ENCODE peak calls at places on chromosomes 6 and 20, in four cellular contexts. C, D, V and O are unnamed samples.

GRCh38 chr20:20205141-20205861 is 153.0 kb downstream of the CFAP61 start:
- DNase-seq in V (no peak), D (no peak), C (no peak), O (no peak)

GRCh38 chr6:21593927-21594421 is 423 bp downstream of the SOX4 start:
- DNase-seq in D (peak; percentile 33), C (peak; percentile 77), V (peak; percentile 34), O (peak; percentile 51)

GRCh38 chr6:40999498-41000070 is 39.4 kb downstream of the UNC5CL start:
- DNase-seq in C (peak; percentile 31), V (peak; percentile 69), D (peak; percentile 46), O (peak; percentile 32)

GRCh38 chr6:3504354-3504753 is 47.5 kb upstream of the SLC22A23 start:
- DNase-seq in C (no peak), V (no peak), D (no peak), O (no peak)

GRCh38 chr20:36538026-36538764 is 3.1 kb upstream of the MYL9 start:
- DNase-seq in D (no peak), V (no peak), C (peak; percentile 75), O (peak; percentile 65)

GRCh38 chr6:1986454-1987243 is 258.8 kb downstream of the GMDS start:
- DNase-seq in V (no peak), C (peak; percentile 31), D (no peak), O (peak; percentile 53)

GRCh38 chr6:148307400-148307799 is 35.2 kb upstream of the SASH1 start:
- DNase-seq in C (no peak), D (no peak), V (no peak), O (no peak)

GRCh38 chr6:152973916-152974315 is 8.9 kb downstream of the FBXO5 start:
- DNase-seq in D (no peak), V (no peak), C (no peak), O (no peak)

GRCh38 chr20:63500902-63501817 is 2.3 kb upstream of the EEF1A2 start:
- DNase-seq in D (no peak), C (no peak), V (no peak), O (no peak)

GRCh38 chr6:147693185-147693584 is 184.7 kb downstream of the SAMD5 start:
- DNase-seq in V (no peak), D (no peak), C (no peak), O (no peak)

GRCh38 chr6:170090561-170090960 is 200.3 kb downstream of the DLL1 start:
- DNase-seq in C (no peak), V (no peak), D (no peak), O (no peak)

GRCh38 chr6:165562421-165563090 is 100.5 kb downstream of the PDE10A start:
- DNase-seq in C (no peak), V (no peak), D (no peak), O (no peak)

GRCh38 chr6:118298476-118298875 is 249.6 kb upstream of the PLN start:
- DNase-seq in D (no peak), C (no peak), V (no peak), O (peak; percentile 15)

GRCh38 chr6:971981-972640 is 279.2 kb upstream of the EXOC2 start:
- DNase-seq in V (no peak), D (no peak), C (peak; percentile 6), O (peak; percentile 67)

GRCh38 chr6:116446399-116446798 is 14.8 kb upstream of the CALHM6 start:
- DNase-seq in C (no peak), D (no peak), V (no peak), O (no peak)

GRCh38 chr6:137495652-137496391 is 1.6 kb upstream of the OLIG3 start:
- DNase-seq in V (no peak), D (no peak), C (no peak), O (no peak)

GRCh38 chr6:166410426-166410935 is 27.7 kb upstream of the MPC1 start:
- DNase-seq in D (no peak), C (no peak), V (no peak), O (no peak)

GRCh38 chr20:21105429-21106170 is 558 bp downstream of the LINC00237 start:
- DNase-seq in V (no peak), C (no peak), D (peak; percentile 38), O (peak; percentile 20)

GRCh38 chr6:134830194-134830593 is 119.7 kb downstream of the ALDH8A1 start:
- DNase-seq in V (no peak), C (no peak), D (no peak), O (peak; percentile 12)

GRCh38 chr6:62265906-62266305 is 20.1 kb downstream of the KHDRBS2 start:
- DNase-seq in V (no peak), D (no peak), C (no peak), O (no peak)

GRCh38 chr6:52543729-52544324 is 33.0 kb downstream of the TRAM2 start:
- DNase-seq in C (no peak), D (peak; percentile 27), V (no peak), O (peak; percentile 67)

GRCh38 chr6:20978176-20978614 is 443.9 kb downstream of the CDKAL1 start:
- DNase-seq in V (no peak), C (peak; percentile 43), D (no peak), O (peak; percentile 94)

GRCh38 chr20:46715292-46715756 is 5.9 kb downstream of the SLC2A10 start:
- DNase-seq in C (no peak), V (peak; percentile 41), D (no peak), O (peak; percentile 73)

GRCh38 chr6:89977808-89978748 is 83.8 kb downstream of the GJA10 start:
- DNase-seq in D (no peak), C (peak; percentile 63), V (no peak), O (peak; percentile 79)
- TF ChIP-seq CTCF in D (no peak), C (no peak), V (no peak), O (no peak)

DNA sequence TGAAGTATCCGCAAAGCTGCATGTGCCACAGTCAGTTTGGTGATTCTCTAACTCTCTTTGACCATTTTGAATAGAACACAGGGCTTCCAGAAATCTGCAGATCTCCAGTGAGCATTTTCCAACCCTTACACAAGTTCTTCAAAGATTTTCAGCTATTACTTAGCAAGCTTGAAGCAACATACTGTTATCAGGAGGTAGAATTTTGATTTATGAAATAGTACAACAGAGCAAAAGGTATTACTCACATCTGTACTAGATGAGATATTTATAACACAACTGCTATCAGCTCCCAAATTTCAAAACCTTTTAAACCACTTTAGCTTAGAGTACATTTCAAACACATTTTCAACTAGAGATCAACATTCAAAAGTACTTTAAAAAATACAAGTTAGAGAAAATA is 312.4 kb upstream of the ID4 start:
- DNase-seq in V (no peak), D (no peak), C (no peak), O (no peak)
- TF ChIP-seq CTCF in V (no peak), D (no peak), C (no peak), O (no peak)

GRCh38 chr6:77926198-77926752 is 273.4 kb downstream of the MEI4 start:
- DNase-seq in D (no peak), V (no peak), C (peak; percentile 7), O (no peak)
- TF ChIP-seq CTCF in D (no peak), V (peak; percentile 39), C (peak; percentile 39), O (no peak)

DNA sequence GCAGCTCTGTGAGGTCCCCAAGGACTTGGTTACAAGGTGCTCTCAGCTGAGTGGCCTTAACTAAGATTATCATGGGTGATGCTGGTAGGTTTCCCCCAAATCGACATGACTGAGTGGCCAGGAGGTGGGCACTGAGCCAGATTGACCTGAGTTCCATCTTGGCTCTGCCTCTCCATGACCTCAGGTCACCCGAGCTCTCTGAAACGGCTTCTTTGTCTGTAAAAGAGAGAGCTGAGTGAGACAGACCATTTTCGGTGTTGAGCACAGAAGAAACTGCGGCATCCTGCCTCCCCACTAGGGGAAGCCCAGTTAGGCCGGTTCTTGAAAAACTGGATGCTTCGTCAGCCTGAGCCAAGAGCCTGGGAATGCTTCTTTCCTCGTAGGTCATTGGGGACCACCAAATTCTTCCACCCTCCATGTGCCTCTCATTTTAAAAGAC is 14.1 kb upstream of the STX16 start:
- DNase-seq in V (no peak), D (no peak), C (no peak), O (no peak)
- TF ChIP-seq CTCF in V (no peak), D (peak; percentile 7), C (peak; percentile 26), O (no peak)

DNA sequence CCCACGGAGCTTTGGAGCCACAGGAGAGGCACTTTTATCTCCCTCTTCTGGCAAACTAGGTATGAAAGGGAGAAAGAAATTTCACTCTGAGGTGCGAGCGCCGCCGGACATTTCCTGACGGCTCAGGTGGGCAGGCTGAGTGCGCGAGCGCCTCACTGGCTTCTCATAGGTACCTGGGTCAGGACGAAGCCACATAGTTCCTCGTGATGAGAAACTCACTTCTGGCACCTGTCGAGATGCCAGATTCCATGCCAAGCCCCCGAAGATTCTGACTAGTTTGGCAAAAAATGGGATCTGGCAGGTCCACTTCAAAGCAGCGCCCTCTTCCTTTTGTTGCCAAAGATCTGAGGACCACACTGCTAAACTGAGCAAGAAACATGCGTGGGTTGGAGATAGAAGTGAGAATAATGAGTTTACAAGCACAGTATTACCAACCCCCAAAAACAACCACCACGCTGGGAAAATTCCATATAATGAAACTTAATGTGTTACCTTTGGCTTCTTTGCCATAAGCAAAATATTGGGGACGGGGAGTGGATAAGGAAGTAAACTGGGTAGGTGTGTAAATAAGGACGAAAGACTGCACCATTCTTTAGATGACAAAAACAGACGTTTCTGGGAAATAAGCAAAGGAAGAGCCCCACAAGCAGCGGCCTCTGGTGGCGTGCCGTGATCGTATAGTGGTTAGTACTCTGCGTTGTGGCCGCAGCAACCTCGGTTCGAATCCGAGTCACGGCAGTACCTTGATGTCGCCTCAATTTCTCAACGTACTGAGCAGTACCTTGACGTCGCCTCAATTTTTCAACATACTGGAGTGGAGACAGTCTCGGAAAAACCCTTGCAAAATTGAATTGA is 89.8 kb upstream of the PRSS16 start:
- DNase-seq in V (peak; percentile 59), D (peak; percentile 71), C (peak; percentile 50), O (peak; percentile 81)
- TF ChIP-seq CTCF in V (no peak), D (peak; percentile 24), C (peak; percentile 61), O (peak; percentile 48)

GRCh38 chr20:7859371-7859802 is 80.9 kb downstream of the HAO1 start:
- DNase-seq in V (no peak), C (peak; percentile 81), D (peak; percentile 14), O (peak; percentile 81)
- TF ChIP-seq CTCF in V (peak; percentile 40), C (peak; percentile 72), D (peak; percentile 42), O (peak; percentile 68)

DNA sequence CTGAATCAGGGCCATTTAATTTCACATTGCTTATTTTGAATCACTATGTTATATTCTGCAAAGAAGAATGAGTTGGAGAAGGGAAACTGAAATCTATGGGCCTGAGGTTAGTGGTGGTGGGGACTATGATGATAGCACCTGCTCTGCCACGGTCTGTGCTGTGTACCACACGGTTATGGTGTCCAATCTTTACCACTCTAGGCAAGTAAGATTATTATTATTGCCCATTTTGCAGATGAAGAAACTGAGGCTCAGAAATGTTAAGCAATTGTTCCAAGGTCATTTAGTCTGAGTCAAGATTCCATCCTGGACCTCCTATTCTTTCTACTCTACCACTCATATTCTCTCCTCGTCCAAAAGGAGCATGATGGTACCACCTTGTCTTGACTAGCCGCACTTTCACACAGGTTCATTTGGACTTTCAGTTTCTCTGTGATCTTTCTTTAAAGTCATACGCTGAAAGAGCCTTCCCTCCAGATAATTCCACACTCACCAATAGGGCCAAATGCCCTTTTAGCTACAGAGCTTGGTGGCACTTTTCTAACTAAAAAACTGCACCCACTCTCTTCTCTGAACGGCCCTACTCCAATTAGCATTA is 56.2 kb downstream of the GFOD1 start:
- DNase-seq in C (no peak), V (no peak), D (no peak), O (no peak)
- TF ChIP-seq CTCF in C (no peak), V (no peak), D (no peak), O (no peak)